ENCODE peak calls at places on chromosomes 7 and 10, in four cellular contexts. One of them, this sample, is unnamed.

GRCh38 chr10:5538892-5539651 is 14.3 kb downstream of the CALML3 start:
- DNase-seq in substantia nigra: no peak
- DNase-seq in skeletal muscle cell: no peak
- DNase-seq in activated T-helper 1 cell treated with anti-CD3 and anti-CD28 coated beads, Interleukin-2, amount 50 U/mL, for 16 hours: no peak
- DNase-seq in this sample: no peak

GRCh38 chr7:19969859-19970493 is 196.6 kb upstream of the TMEM196 start:
- DNase-seq in substantia nigra: no peak
- DNase-seq in skeletal muscle cell: no peak
- DNase-seq in activated T-helper 1 cell treated with anti-CD3 and anti-CD28 coated beads, Interleukin-2, amount 50 U/mL, for 16 hours: no peak
- DNase-seq in this sample: no peak

GRCh38 chr7:43700059-43700501 is 29.2 kb downstream of the COA1 start:
- DNase-seq in substantia nigra: no peak
- DNase-seq in skeletal muscle cell: peak
- DNase-seq in activated T-helper 1 cell treated with anti-CD3 and anti-CD28 coated beads, Interleukin-2, amount 50 U/mL, for 16 hours: no peak
- DNase-seq in this sample: no peak

GRCh38 chr10:74008212-74008731 is 10.4 kb downstream of the VCL start:
- DNase-seq in substantia nigra: no peak
- DNase-seq in skeletal muscle cell: peak
- DNase-seq in activated T-helper 1 cell treated with anti-CD3 and anti-CD28 coated beads, Interleukin-2, amount 50 U/mL, for 16 hours: no peak
- DNase-seq in this sample: no peak

GRCh38 chr7:20545016-20545415 is 70.5 kb upstream of the ABCB5 start:
- DNase-seq in substantia nigra: no peak
- DNase-seq in skeletal muscle cell: no peak
- DNase-seq in activated T-helper 1 cell treated with anti-CD3 and anti-CD28 coated beads, Interleukin-2, amount 50 U/mL, for 16 hours: no peak
- DNase-seq in this sample: no peak

GRCh38 chr7:44973610-44974401 is 5.0 kb downstream of the MYO1G start:
- DNase-seq in substantia nigra: no peak
- DNase-seq in skeletal muscle cell: no peak
- DNase-seq in activated T-helper 1 cell treated with anti-CD3 and anti-CD28 coated beads, Interleukin-2, amount 50 U/mL, for 16 hours: peak
- DNase-seq in this sample: no peak

GRCh38 chr10:113133497-113133896 is 183.4 kb downstream of the TCF7L2 start:
- DNase-seq in substantia nigra: no peak
- DNase-seq in skeletal muscle cell: no peak
- DNase-seq in activated T-helper 1 cell treated with anti-CD3 and anti-CD28 coated beads, Interleukin-2, amount 50 U/mL, for 16 hours: no peak
- DNase-seq in this sample: no peak

GRCh38 chr10:75032119-75032518 is 79.3 kb upstream of the SAMD8 start:
- DNase-seq in substantia nigra: no peak
- DNase-seq in skeletal muscle cell: no peak
- DNase-seq in activated T-helper 1 cell treated with anti-CD3 and anti-CD28 coated beads, Interleukin-2, amount 50 U/mL, for 16 hours: no peak
- DNase-seq in this sample: no peak

GRCh38 chr10:116875897-116876296 is 26.6 kb downstream of the ENO4 start:
- DNase-seq in substantia nigra: no peak
- DNase-seq in skeletal muscle cell: no peak
- DNase-seq in activated T-helper 1 cell treated with anti-CD3 and anti-CD28 coated beads, Interleukin-2, amount 50 U/mL, for 16 hours: no peak
- DNase-seq in this sample: no peak

GRCh38 chr10:60466267-60467201 is 76.9 kb upstream of the ANK3 start:
- DNase-seq in substantia nigra: no peak
- DNase-seq in skeletal muscle cell: no peak
- DNase-seq in activated T-helper 1 cell treated with anti-CD3 and anti-CD28 coated beads, Interleukin-2, amount 50 U/mL, for 16 hours: no peak
- DNase-seq in this sample: no peak

GRCh38 chr7:144063710-144064109 is 5.9 kb upstream of the OR2A25 start:
- DNase-seq in substantia nigra: no peak
- DNase-seq in skeletal muscle cell: no peak
- DNase-seq in activated T-helper 1 cell treated with anti-CD3 and anti-CD28 coated beads, Interleukin-2, amount 50 U/mL, for 16 hours: no peak
- DNase-seq in this sample: no peak

GRCh38 chr10:131841669-131842139 is 59.1 kb upstream of the PPP2R2D start:
- DNase-seq in substantia nigra: no peak
- DNase-seq in skeletal muscle cell: no peak
- DNase-seq in activated T-helper 1 cell treated with anti-CD3 and anti-CD28 coated beads, Interleukin-2, amount 50 U/mL, for 16 hours: peak
- DNase-seq in this sample: no peak

GRCh38 chr7:110156511-110156910 is 934.4 kb upstream of the LRRN3 start:
- DNase-seq in substantia nigra: no peak
- DNase-seq in skeletal muscle cell: no peak
- DNase-seq in activated T-helper 1 cell treated with anti-CD3 and anti-CD28 coated beads, Interleukin-2, amount 50 U/mL, for 16 hours: no peak
- DNase-seq in this sample: no peak

GRCh38 chr10:33617381-33617780 is 282.9 kb upstream of the NRP1 start:
- DNase-seq in substantia nigra: no peak
- DNase-seq in skeletal muscle cell: peak
- DNase-seq in activated T-helper 1 cell treated with anti-CD3 and anti-CD28 coated beads, Interleukin-2, amount 50 U/mL, for 16 hours: no peak
- DNase-seq in this sample: no peak

GRCh38 chr10:18140957-18141888 is 999 bp downstream of the CACNB2 start:
- DNase-seq in substantia nigra: no peak
- DNase-seq in skeletal muscle cell: no peak
- DNase-seq in activated T-helper 1 cell treated with anti-CD3 and anti-CD28 coated beads, Interleukin-2, amount 50 U/mL, for 16 hours: no peak
- DNase-seq in this sample: peak

GRCh38 chr10:45373003-45373782 is 823 bp upstream of the ALOX5 start:
- DNase-seq in substantia nigra: no peak
- DNase-seq in skeletal muscle cell: no peak
- DNase-seq in activated T-helper 1 cell treated with anti-CD3 and anti-CD28 coated beads, Interleukin-2, amount 50 U/mL, for 16 hours: no peak
- DNase-seq in this sample: no peak

GRCh38 chr10:131722525-131723264 is 178.1 kb upstream of the PPP2R2D start:
- DNase-seq in substantia nigra: no peak
- DNase-seq in skeletal muscle cell: no peak
- DNase-seq in activated T-helper 1 cell treated with anti-CD3 and anti-CD28 coated beads, Interleukin-2, amount 50 U/mL, for 16 hours: no peak
- DNase-seq in this sample: no peak

GRCh38 chr7:77740257-77740656 is 44.0 kb downstream of the RSBN1L start:
- DNase-seq in substantia nigra: no peak
- DNase-seq in skeletal muscle cell: no peak
- DNase-seq in activated T-helper 1 cell treated with anti-CD3 and anti-CD28 coated beads, Interleukin-2, amount 50 U/mL, for 16 hours: no peak
- DNase-seq in this sample: no peak

GRCh38 chr10:94859086-94859485 is 79.4 kb upstream of the CYP2C9 start:
- DNase-seq in substantia nigra: no peak
- DNase-seq in skeletal muscle cell: no peak
- DNase-seq in activated T-helper 1 cell treated with anti-CD3 and anti-CD28 coated beads, Interleukin-2, amount 50 U/mL, for 16 hours: no peak
- DNase-seq in this sample: no peak

GRCh38 chr7:74231232-74231590 is 21.4 kb downstream of the LAT2 start:
- DNase-seq in substantia nigra: no peak
- DNase-seq in skeletal muscle cell: no peak
- DNase-seq in activated T-helper 1 cell treated with anti-CD3 and anti-CD28 coated beads, Interleukin-2, amount 50 U/mL, for 16 hours: no peak
- DNase-seq in this sample: no peak

GRCh38 chr10:100340948-100341847 is 5.8 kb upstream of the SCD start:
- DNase-seq in substantia nigra: peak
- DNase-seq in skeletal muscle cell: no peak
- DNase-seq in activated T-helper 1 cell treated with anti-CD3 and anti-CD28 coated beads, Interleukin-2, amount 50 U/mL, for 16 hours: no peak
- DNase-seq in this sample: peak

GRCh38 chr7:28955723-28956607 is 2.2 kb downstream of the TRIL start:
- DNase-seq in substantia nigra: peak
- DNase-seq in skeletal muscle cell: no peak
- DNase-seq in activated T-helper 1 cell treated with anti-CD3 and anti-CD28 coated beads, Interleukin-2, amount 50 U/mL, for 16 hours: no peak
- DNase-seq in this sample: no peak

GRCh38 chr7:84529480-84530205 is 335.1 kb upstream of the SEMA3A start:
- DNase-seq in substantia nigra: no peak
- DNase-seq in skeletal muscle cell: no peak
- DNase-seq in activated T-helper 1 cell treated with anti-CD3 and anti-CD28 coated beads, Interleukin-2, amount 50 U/mL, for 16 hours: no peak
- DNase-seq in this sample: no peak

GRCh38 chr10:8042864-8043568 is 11.5 kb upstream of the GATA3 start:
- DNase-seq in substantia nigra: no peak
- DNase-seq in skeletal muscle cell: no peak
- DNase-seq in activated T-helper 1 cell treated with anti-CD3 and anti-CD28 coated beads, Interleukin-2, amount 50 U/mL, for 16 hours: no peak
- DNase-seq in this sample: no peak

GRCh38 chr7:64879800-64880199 is 23.3 kb upstream of the ZNF273 start:
- DNase-seq in substantia nigra: no peak
- DNase-seq in skeletal muscle cell: no peak
- DNase-seq in activated T-helper 1 cell treated with anti-CD3 and anti-CD28 coated beads, Interleukin-2, amount 50 U/mL, for 16 hours: no peak
- DNase-seq in this sample: no peak

GRCh38 chr10:129960493-129961273 is 3.4 kb downstream of the EBF3 start:
- DNase-seq in substantia nigra: no peak
- DNase-seq in skeletal muscle cell: no peak
- DNase-seq in activated T-helper 1 cell treated with anti-CD3 and anti-CD28 coated beads, Interleukin-2, amount 50 U/mL, for 16 hours: no peak
- DNase-seq in this sample: no peak

GRCh38 chr7:102830206-102830605 is 81.4 kb downstream of the FAM185A start:
- DNase-seq in substantia nigra: no peak
- DNase-seq in skeletal muscle cell: no peak
- DNase-seq in activated T-helper 1 cell treated with anti-CD3 and anti-CD28 coated beads, Interleukin-2, amount 50 U/mL, for 16 hours: no peak
- DNase-seq in this sample: no peak

GRCh38 chr10:14692344-14693199 is 82.1 kb downstream of the FAM107B start:
- DNase-seq in substantia nigra: no peak
- DNase-seq in skeletal muscle cell: no peak
- DNase-seq in activated T-helper 1 cell treated with anti-CD3 and anti-CD28 coated beads, Interleukin-2, amount 50 U/mL, for 16 hours: no peak
- DNase-seq in this sample: no peak

GRCh38 chr7:107563072-107563760 is 504 bp downstream of the COG5 start:
- DNase-seq in substantia nigra: no peak
- DNase-seq in skeletal muscle cell: no peak
- DNase-seq in activated T-helper 1 cell treated with anti-CD3 and anti-CD28 coated beads, Interleukin-2, amount 50 U/mL, for 16 hours: no peak
- DNase-seq in this sample: no peak

GRCh38 chr10:94183666-94184264 is 179.0 kb downstream of the NOC3L start:
- DNase-seq in substantia nigra: no peak
- DNase-seq in skeletal muscle cell: peak
- DNase-seq in activated T-helper 1 cell treated with anti-CD3 and anti-CD28 coated beads, Interleukin-2, amount 50 U/mL, for 16 hours: no peak
- DNase-seq in this sample: no peak

GRCh38 chr7:158655931-158656441 is 48.6 kb downstream of the NCAPG2 start:
- DNase-seq in substantia nigra: no peak
- DNase-seq in skeletal muscle cell: no peak
- DNase-seq in activated T-helper 1 cell treated with anti-CD3 and anti-CD28 coated beads, Interleukin-2, amount 50 U/mL, for 16 hours: no peak
- DNase-seq in this sample: no peak

GRCh38 chr10:71920540-71921318 is 43.5 kb upstream of the CHST3 start:
- DNase-seq in substantia nigra: no peak
- DNase-seq in skeletal muscle cell: no peak
- DNase-seq in activated T-helper 1 cell treated with anti-CD3 and anti-CD28 coated beads, Interleukin-2, amount 50 U/mL, for 16 hours: no peak
- DNase-seq in this sample: no peak

GRCh38 chr7:151930695-151931094 is 25.6 kb upstream of the GALNTL5 start:
- DNase-seq in substantia nigra: no peak
- DNase-seq in skeletal muscle cell: no peak
- DNase-seq in activated T-helper 1 cell treated with anti-CD3 and anti-CD28 coated beads, Interleukin-2, amount 50 U/mL, for 16 hours: no peak
- DNase-seq in this sample: no peak

GRCh38 chr10:27225011-27225590 is 15.5 kb downstream of the ACBD5 start:
- DNase-seq in substantia nigra: no peak
- DNase-seq in skeletal muscle cell: no peak
- DNase-seq in activated T-helper 1 cell treated with anti-CD3 and anti-CD28 coated beads, Interleukin-2, amount 50 U/mL, for 16 hours: no peak
- DNase-seq in this sample: no peak

GRCh38 chr7:95509199-95509598 is 23.5 kb downstream of the ASB4 start:
- DNase-seq in substantia nigra: no peak
- DNase-seq in skeletal muscle cell: no peak
- DNase-seq in activated T-helper 1 cell treated with anti-CD3 and anti-CD28 coated beads, Interleukin-2, amount 50 U/mL, for 16 hours: no peak
- DNase-seq in this sample: no peak

GRCh38 chr10:104842704-104843103 is 201.6 kb downstream of the SORCS3 start:
- DNase-seq in substantia nigra: no peak
- DNase-seq in skeletal muscle cell: no peak
- DNase-seq in activated T-helper 1 cell treated with anti-CD3 and anti-CD28 coated beads, Interleukin-2, amount 50 U/mL, for 16 hours: no peak
- DNase-seq in this sample: no peak

GRCh38 chr7:30920584-30921539 is 9.2 kb downstream of the AQP1 start:
- DNase-seq in substantia nigra: no peak
- DNase-seq in skeletal muscle cell: no peak
- DNase-seq in activated T-helper 1 cell treated with anti-CD3 and anti-CD28 coated beads, Interleukin-2, amount 50 U/mL, for 16 hours: no peak
- DNase-seq in this sample: no peak

GRCh38 chr7:25820432-25821040 is 331.5 kb upstream of the NFE2L3 start:
- DNase-seq in substantia nigra: no peak
- DNase-seq in skeletal muscle cell: no peak
- DNase-seq in activated T-helper 1 cell treated with anti-CD3 and anti-CD28 coated beads, Interleukin-2, amount 50 U/mL, for 16 hours: no peak
- DNase-seq in this sample: no peak